ENCODE peak calls at places on chromosomes 4 and X, in five cellular contexts. I is gastrocnemius medialis, O is right lobe of liver, Y is H54, V is IMR-90. R is an unnamed sample.

GRCh38 chr4:72209600-72209999 is 177.8 kb downstream of the NPFFR2 start:
- DNase-seq in O (no peak), Y (no peak), I (no peak), V (no peak), R (no peak)

GRCh38 chr4:1080961-1081688 is 32.2 kb downstream of the RNF212 start:
- DNase-seq in I (no peak), Y (peak), O (peak), V (peak), R (no peak)

GRCh38 chr4:89674876-89675459 is 162.0 kb downstream of the SNCA start:
- DNase-seq in I (no peak), Y (no peak), O (no peak), V (no peak), R (no peak)

GRCh38 chr4:175090116-175090515 is 172.0 kb downstream of the ADAM29 start:
- DNase-seq in V (no peak), I (no peak), Y (no peak), O (no peak), R (no peak)

GRCh38 chr4:137545461-137545861 is 13.2 kb upstream of the PCDH18 start:
- DNase-seq in O (no peak), I (peak), V (peak), Y (no peak), R (peak)

GRCh38 chrX:124211312-124211942 is 121.0 kb upstream of the TEX13D start:
- DNase-seq in Y (no peak), O (no peak), V (peak), I (no peak), R (no peak)

GRCh38 chr4:56048621-56049427 is 100.1 kb downstream of the CEP135 start:
- DNase-seq in Y (peak), V (peak), O (peak), I (no peak), R (peak)

GRCh38 chr4:8581094-8581861 is 1.1 kb downstream of the GPR78 start:
- DNase-seq in Y (no peak), O (no peak), I (no peak), V (no peak), R (no peak)

GRCh38 chr4:118338518-118338917 is 14.3 kb downstream of the PRSS12 start:
- DNase-seq in V (no peak), I (no peak), Y (no peak), O (no peak), R (no peak)

GRCh38 chr4:63505714-63506460 is 903.4 kb downstream of the TECRL start:
- DNase-seq in V (no peak), Y (no peak), O (no peak), I (no peak), R (no peak)

GRCh38 chr4:84938316-84938715 is 28.2 kb downstream of the WDFY3 start:
- DNase-seq in Y (no peak), O (no peak), I (no peak), V (peak), R (no peak)

GRCh38 chr4:7000421-7001176 is 42.6 kb upstream of the TADA2B start:
- DNase-seq in O (peak), V (no peak), I (no peak), Y (no peak), R (no peak)

GRCh38 chr4:8643441-8643840 is 50.9 kb downstream of the CPZ start:
- DNase-seq in O (no peak), I (no peak), V (no peak), Y (no peak), R (no peak)

GRCh38 chr4:86220137-86220536 is 139.7 kb downstream of the MAPK10 start:
- DNase-seq in Y (no peak), I (no peak), O (no peak), V (peak), R (no peak)

GRCh38 chrX:139930923-139931645 is 1.8 kb downstream of the ATP11C start:
- DNase-seq in I (no peak), Y (peak), V (no peak), O (peak), R (no peak)

GRCh38 chr4:152735302-152735917 is 44.1 kb downstream of the TIGD4 start:
- DNase-seq in V (peak), O (no peak), Y (no peak), I (no peak), R (no peak)

GRCh38 chrX:4173743-4174142 is 460.3 kb upstream of the PRKX start:
- DNase-seq in O (no peak), Y (no peak), I (no peak), V (no peak), R (no peak)

GRCh38 chrX:3811331-3812311 is 98.2 kb upstream of the PRKX start:
- DNase-seq in V (peak), I (no peak), Y (no peak), O (no peak), R (no peak)

GRCh38 chr4:169174247-169174646 is 96.5 kb downstream of the SH3RF1 start:
- DNase-seq in V (no peak), I (no peak), Y (no peak), O (no peak), R (no peak)

GRCh38 chr4:140149851-140150635 is 3.9 kb downstream of the MAML3 start:
- DNase-seq in V (peak), I (peak), Y (no peak), O (peak), R (peak)

GRCh38 chrX:130118396-130118795 is 8.1 kb upstream of the ELF4 start:
- DNase-seq in I (no peak), O (no peak), V (peak), Y (no peak), R (peak)

GRCh38 chrX:51024106-51024696 is 113.7 kb downstream of the BMP15 start:
- DNase-seq in I (no peak), V (no peak), O (no peak), Y (no peak), R (no peak)

GRCh38 chr4:170009291-170009690 is 16.9 kb downstream of the MFAP3L start:
- DNase-seq in V (no peak), O (no peak), Y (no peak), I (no peak), R (no peak)

GRCh38 chrX:112868586-112868985 is 28.0 kb upstream of the AMOT start:
- DNase-seq in O (no peak), Y (no peak), I (no peak), V (no peak), R (no peak)

GRCh38 chr4:137283737-137284136 is 248.6 kb downstream of the PCDH18 start:
- DNase-seq in I (no peak), Y (no peak), V (peak), O (no peak), R (no peak)

GRCh38 chr4:141636077-141636770 is at the start of gene IL15:
- DNase-seq in I (peak), O (peak), Y (peak), V (peak), R (peak)

GRCh38 chr4:36394352-36394903 is 113.0 kb downstream of the DTHD1 start:
- DNase-seq in O (no peak), Y (no peak), I (no peak), V (no peak), R (no peak)

GRCh38 chr4:87129681-87130080 is 90.7 kb downstream of the KLHL8 start:
- DNase-seq in Y (no peak), V (no peak), I (no peak), O (no peak), R (no peak)

GRCh38 chr4:154194649-154195048 is 296.9 kb downstream of the DCHS2 start:
- DNase-seq in V (no peak), O (no peak), I (no peak), Y (no peak), R (no peak)

GRCh38 chr4:7239101-7239820 is 46.9 kb downstream of the SORCS2 start:
- DNase-seq in I (no peak), O (no peak), V (no peak), Y (no peak), R (no peak)

GRCh38 chr4:55754754-55755350 is 64.7 kb upstream of the EXOC1L start:
- DNase-seq in V (peak), Y (no peak), I (no peak), O (no peak), R (no peak)

GRCh38 chr4:121277194-121278105 is 103.4 kb downstream of the QRFPR start:
- DNase-seq in I (no peak), Y (peak), O (no peak), V (no peak), R (no peak)

GRCh38 chr4:176102414-176102813 is 36.8 kb downstream of the WDR17 start:
- DNase-seq in I (no peak), O (no peak), V (no peak), Y (no peak), R (no peak)

GRCh38 chr4:80182237-80182866 is 15.0 kb upstream of the PRDM8 start:
- DNase-seq in Y (no peak), V (no peak), O (no peak), I (no peak), R (no peak)

GRCh38 chr4:149914521-149915115 is 99.0 kb upstream of the IQCM start:
- DNase-seq in O (no peak), V (peak), Y (peak), I (no peak), R (peak)

GRCh38 chr4:115851918-115852766 is 738.7 kb upstream of the NDST4 start:
- DNase-seq in Y (peak), V (no peak), I (no peak), O (peak), R (no peak)

GRCh38 chr4:14856076-14856926 is 146.0 kb upstream of the CPEB2 start:
- DNase-seq in O (no peak), V (peak), I (peak), Y (peak), R (peak)

GRCh38 chr4:21835712-21836111 is 112.9 kb downstream of the KCNIP4 start:
- DNase-seq in V (no peak), O (no peak), Y (no peak), I (no peak), R (no peak)

DNA sequence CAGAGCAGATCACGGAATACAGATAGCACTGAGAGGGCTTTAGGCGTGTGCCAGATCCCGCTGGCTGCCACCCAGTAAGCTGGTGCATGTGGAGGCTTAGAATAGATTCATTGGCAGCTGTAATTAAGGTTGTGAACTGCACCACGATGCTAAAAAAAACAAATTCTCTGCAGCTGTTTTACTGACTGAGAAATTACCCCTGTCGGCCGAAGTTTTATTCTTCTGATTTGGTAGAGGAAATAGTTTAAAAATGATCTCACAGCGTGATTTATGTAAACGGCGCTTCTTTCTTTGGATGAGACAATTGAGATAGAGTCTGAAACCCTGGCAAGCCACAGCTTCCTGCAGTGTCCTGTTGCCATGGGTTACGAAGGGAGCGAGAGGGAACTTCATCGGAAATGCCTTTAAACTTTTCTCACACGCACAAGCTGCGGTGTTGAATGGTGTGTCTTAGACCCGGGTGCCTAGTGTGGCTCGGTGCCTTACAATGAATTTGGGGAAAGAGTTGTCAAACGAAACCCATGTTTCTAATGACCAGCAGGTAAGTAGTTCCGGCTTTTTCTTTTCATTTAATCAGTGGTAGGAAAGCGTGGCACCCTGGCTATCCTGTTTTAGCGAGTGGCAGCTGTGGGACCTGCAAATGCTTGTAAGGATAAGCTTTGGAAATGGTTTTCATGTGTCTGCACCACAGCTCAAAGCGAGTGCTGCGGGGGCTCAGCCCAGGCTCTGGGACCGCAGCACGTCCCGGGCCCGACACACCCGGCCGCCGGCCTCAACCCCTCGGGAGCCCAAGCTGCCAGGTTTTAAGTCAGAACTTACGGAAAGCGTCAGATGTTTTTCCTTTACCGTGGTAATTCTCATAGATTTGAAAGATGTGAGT is 71.7 kb upstream of the HGFAC start:
- DNase-seq in I (peak), V (peak), O (peak), Y (peak), R (peak)
- TF ChIP-seq POLR2A in I (no peak), V (no peak), O (no peak), Y (no peak), R (no peak)

DNA sequence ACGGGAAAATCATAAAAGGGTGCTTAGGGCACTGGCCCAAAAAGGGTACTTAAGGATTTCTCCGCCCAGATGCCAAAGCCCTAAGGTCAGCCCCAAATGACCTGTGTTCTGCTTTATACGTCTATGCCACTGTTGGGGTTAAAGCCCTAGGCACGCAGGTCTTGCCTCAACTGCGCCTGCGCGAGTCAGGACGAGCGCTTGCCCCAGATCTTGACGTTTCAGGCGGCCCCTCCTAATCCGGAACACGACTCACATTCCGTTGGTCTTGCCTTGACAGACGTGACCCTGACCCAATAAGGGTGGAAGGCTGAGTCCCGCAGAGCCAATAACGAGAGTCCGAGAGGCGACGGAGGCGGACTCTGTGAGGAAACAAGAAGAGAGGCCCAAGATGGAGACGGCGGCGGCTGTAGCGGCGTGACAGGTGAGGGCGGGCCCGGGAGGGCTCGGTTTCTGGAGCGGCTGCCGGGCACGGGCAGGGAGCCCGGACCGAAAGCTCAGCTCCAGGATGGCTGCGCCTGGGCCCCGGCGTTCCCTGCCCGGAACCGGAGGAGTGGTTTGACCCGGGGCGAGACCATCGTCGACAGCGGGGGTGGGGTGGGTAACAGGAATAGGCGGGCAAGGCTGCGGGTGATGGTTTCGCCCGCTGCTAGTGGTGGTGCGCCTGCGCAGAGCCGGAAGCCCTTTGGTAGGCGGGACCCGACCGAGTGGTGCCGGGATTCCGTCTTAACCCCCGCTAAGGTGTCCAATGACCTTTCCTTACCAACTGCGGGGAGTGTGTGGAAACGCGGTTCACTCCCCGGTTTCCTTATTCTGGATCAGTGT is at the start of gene ARAF:
- DNase-seq in Y (peak), I (peak), V (peak), O (peak), R (peak)
- TF ChIP-seq POLR2A in Y (no peak), I (peak), V (peak), O (peak), R (no peak)

GRCh38 chr4:16574981-16575380 is 323.5 kb downstream of the LDB2 start:
- DNase-seq in O (no peak), I (no peak), Y (no peak), V (no peak), R (no peak)

GRCh38 chr4:16579866-16580265 is 318.6 kb downstream of the LDB2 start:
- DNase-seq in V (peak), O (no peak), I (no peak), Y (no peak), R (no peak)

GRCh38 chr4:16581117-16581516 is 317.3 kb downstream of the LDB2 start:
- DNase-seq in V (no peak), I (no peak), O (no peak), Y (no peak), R (no peak)

GRCh38 chr4:16573744-16574143 is 324.7 kb downstream of the LDB2 start:
- DNase-seq in O (no peak), I (no peak), V (peak), Y (no peak), R (peak)

DNA sequence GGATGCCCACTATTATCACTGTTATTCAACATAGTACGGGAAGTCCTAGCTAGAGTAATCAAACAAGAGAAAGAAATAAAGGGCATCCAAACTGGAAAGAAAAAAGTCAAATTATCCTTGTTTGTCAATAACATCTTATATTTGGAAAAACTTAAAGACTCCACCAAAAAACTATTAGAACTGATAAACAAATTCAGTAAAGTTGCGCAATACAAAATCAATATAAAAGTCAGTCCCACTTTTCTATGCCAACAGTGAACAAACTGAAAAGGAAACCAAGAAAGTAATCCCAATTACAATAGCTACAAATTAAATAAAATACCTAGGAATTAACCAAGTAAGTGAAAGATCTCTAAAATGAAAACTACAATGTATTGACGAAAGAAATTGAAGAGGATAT is 321.3 kb downstream of the LDB2 start:
- DNase-seq in I (no peak), V (no peak), O (no peak), Y (no peak), R (no peak)
- TF ChIP-seq POLR2A in I (no peak), V (no peak), O (no peak), Y (no peak), R (no peak)

GRCh38 chr4:108954880-108955279 is 192.0 kb upstream of the ETNPPL start:
- DNase-seq in O (no peak), V (no peak), Y (no peak), I (no peak), R (no peak)

GRCh38 chr4:108959497-108959896 is 196.6 kb upstream of the ETNPPL start:
- DNase-seq in Y (no peak), V (peak), I (no peak), O (no peak), R (no peak)

GRCh38 chr4:108950158-108950915 is 187.5 kb upstream of the ETNPPL start:
- DNase-seq in Y (no peak), O (no peak), I (no peak), V (no peak), R (no peak)

DNA sequence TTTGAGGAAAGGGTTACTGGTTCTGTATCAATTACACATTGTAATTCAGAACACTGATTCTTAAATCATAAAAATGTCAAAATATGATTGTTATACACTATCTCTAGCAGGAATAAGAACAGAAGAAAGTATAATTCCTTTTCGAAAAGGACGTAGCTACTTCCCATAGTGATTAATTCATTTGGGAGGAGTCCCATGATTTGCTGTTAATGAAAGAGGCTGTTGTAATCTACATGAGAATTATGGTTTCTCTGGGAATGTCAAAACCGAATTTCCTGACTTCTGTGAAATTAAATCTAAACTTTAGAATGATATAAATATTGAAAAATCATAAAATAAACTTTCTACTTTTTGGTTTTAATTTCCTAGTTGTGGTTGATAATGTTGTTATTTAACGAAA is 191.1 kb upstream of the ETNPPL start:
- DNase-seq in O (no peak), I (no peak), Y (no peak), V (no peak), R (no peak)
- TF ChIP-seq POLR2A in O (no peak), I (no peak), Y (no peak), V (no peak), R (no peak)

GRCh38 chrX:19782419-19782818 is 105.0 kb downstream of the SH3KBP1 start:
- DNase-seq in V (no peak), O (no peak), I (no peak), Y (no peak), R (no peak)
- TF ChIP-seq POLR2A in V (no peak), O (no peak), I (no peak), Y (no peak), R (no peak)

GRCh38 chrX:15674899-15675489 is 10.4 kb upstream of the CLTRN start:
- DNase-seq in Y (peak), V (peak), I (peak), O (peak), R (peak)

GRCh38 chrX:15673970-15674369 is 9.4 kb upstream of the CLTRN start:
- DNase-seq in V (no peak), Y (no peak), O (no peak), I (no peak), R (no peak)

GRCh38 chrX:15672886-15673285 is 8.3 kb upstream of the CLTRN start:
- DNase-seq in I (no peak), V (no peak), O (no peak), Y (no peak), R (no peak)

GRCh38 chrX:15675490-15675921 is 10.9 kb upstream of the CLTRN start:
- DNase-seq in O (peak), I (peak), Y (peak), V (no peak), R (peak)

DNA sequence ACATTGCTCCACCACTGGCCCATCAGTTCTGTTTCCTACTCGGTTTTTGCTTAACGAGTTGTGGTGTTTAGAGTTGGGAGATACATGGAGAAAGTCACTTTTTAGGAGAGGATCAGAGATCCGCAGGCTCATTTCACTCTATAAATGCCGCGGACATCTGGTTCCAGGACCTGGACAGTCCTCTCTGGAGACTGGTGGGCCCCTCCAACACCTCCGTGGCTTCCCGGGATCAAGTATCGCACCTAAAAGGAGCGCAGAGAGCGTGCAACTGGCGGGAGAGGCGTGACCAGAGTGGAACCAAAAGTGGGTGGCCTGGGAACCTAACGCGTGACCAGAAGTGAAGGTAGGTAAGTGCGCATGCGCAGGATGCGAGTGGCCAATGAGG is 9.9 kb upstream of the CLTRN start:
- DNase-seq in Y (peak), V (peak), O (peak), I (peak), R (peak)
- TF ChIP-seq POLR2A in Y (peak), V (no peak), O (no peak), I (no peak), R (no peak)

GRCh38 chrX:22278375-22278774 is 5.7 kb downstream of the CBLL2 start:
- DNase-seq in V (no peak), Y (no peak), I (no peak), O (no peak), R (no peak)
- TF ChIP-seq POLR2A in V (no peak), Y (no peak), I (no peak), O (no peak), R (no peak)

GRCh38 chr4:99564921-99565320 is 1.1 kb upstream of the TRMT10A start:
- DNase-seq in O (no peak), V (no peak), Y (no peak), I (peak), R (no peak)

GRCh38 chr4:99563310-99564186 is at the start of gene TRMT10A:
- DNase-seq in O (peak), V (peak), Y (peak), I (peak), R (peak)
- TF ChIP-seq POLR2A in O (peak), V (peak), Y (peak), I (peak), R (peak)

R was measured in uterus.